ENCODE peak calls at places on chromosomes 6 and 20, in eight cellular contexts. One of them, this sample, is unnamed.

GRCh38 chr6:113137411-113137810 is 719.7 kb upstream of the MARCKS start:
- DNase-seq in H9: no peak
- DNase-seq in OCI-LY7: no peak
- DNase-seq in GM23338: peak
- DNase-seq in Karpas-422: no peak
- DNase-seq in endothelial cell of umbilical vein: peak
- DNase-seq in fibroblast of lung: peak
- DNase-seq in HepG2: no peak
- DNase-seq in this sample: no peak

GRCh38 chr6:62516287-62517152 is 230.5 kb upstream of the KHDRBS2 start:
- DNase-seq in endothelial cell of umbilical vein: no peak
- DNase-seq in HepG2: no peak
- DNase-seq in Karpas-422: peak
- DNase-seq in OCI-LY7: peak
- DNase-seq in fibroblast of lung: no peak
- DNase-seq in H9: peak
- DNase-seq in GM23338: peak
- DNase-seq in this sample: no peak

GRCh38 chr6:7101290-7101689 is 6.5 kb upstream of the RREB1 start:
- DNase-seq in GM23338: no peak
- DNase-seq in fibroblast of lung: no peak
- DNase-seq in H9: no peak
- DNase-seq in OCI-LY7: no peak
- DNase-seq in endothelial cell of umbilical vein: no peak
- DNase-seq in HepG2: peak
- DNase-seq in Karpas-422: no peak
- DNase-seq in this sample: no peak

GRCh38 chr6:124535746-124536145 is 426.5 kb upstream of the RNF217 start:
- DNase-seq in HepG2: no peak
- DNase-seq in OCI-LY7: no peak
- DNase-seq in GM23338: no peak
- DNase-seq in Karpas-422: no peak
- DNase-seq in endothelial cell of umbilical vein: peak
- DNase-seq in fibroblast of lung: peak
- DNase-seq in H9: no peak
- DNase-seq in this sample: peak

GRCh38 chr6:135289816-135290215 is 108.7 kb downstream of the MYB start:
- DNase-seq in GM23338: no peak
- DNase-seq in OCI-LY7: no peak
- DNase-seq in Karpas-422: no peak
- DNase-seq in H9: no peak
- DNase-seq in endothelial cell of umbilical vein: no peak
- DNase-seq in HepG2: no peak
- DNase-seq in fibroblast of lung: no peak
- DNase-seq in this sample: no peak

GRCh38 chr6:155530219-155530834 is 74.7 kb upstream of the NOX3 start:
- DNase-seq in endothelial cell of umbilical vein: peak
- DNase-seq in H9: no peak
- DNase-seq in GM23338: peak
- DNase-seq in Karpas-422: peak
- DNase-seq in HepG2: peak
- DNase-seq in OCI-LY7: peak
- DNase-seq in fibroblast of lung: peak
- DNase-seq in this sample: peak

GRCh38 chr6:97913721-97914120 is 630.7 kb upstream of the MMS22L start:
- DNase-seq in HepG2: no peak
- DNase-seq in H9: no peak
- DNase-seq in GM23338: no peak
- DNase-seq in OCI-LY7: no peak
- DNase-seq in Karpas-422: no peak
- DNase-seq in fibroblast of lung: no peak
- DNase-seq in endothelial cell of umbilical vein: no peak
- DNase-seq in this sample: no peak

GRCh38 chr20:11218035-11218680 is 544.4 kb upstream of the JAG1 start:
- DNase-seq in H9: no peak
- DNase-seq in HepG2: no peak
- DNase-seq in fibroblast of lung: no peak
- DNase-seq in OCI-LY7: no peak
- DNase-seq in endothelial cell of umbilical vein: no peak
- DNase-seq in Karpas-422: no peak
- DNase-seq in GM23338: no peak
- DNase-seq in this sample: no peak

GRCh38 chr20:53162251-53162835 is 190.2 kb downstream of the TSHZ2 start:
- DNase-seq in HepG2: no peak
- DNase-seq in H9: peak
- DNase-seq in OCI-LY7: peak
- DNase-seq in fibroblast of lung: peak
- DNase-seq in endothelial cell of umbilical vein: no peak
- DNase-seq in Karpas-422: peak
- DNase-seq in GM23338: peak
- DNase-seq in this sample: peak

GRCh38 chr6:159969921-159970320 is 1.0 kb downstream of the IGF2R start:
- DNase-seq in Karpas-422: no peak
- DNase-seq in GM23338: peak
- DNase-seq in OCI-LY7: peak
- DNase-seq in HepG2: peak
- DNase-seq in H9: no peak
- DNase-seq in fibroblast of lung: peak
- DNase-seq in endothelial cell of umbilical vein: peak
- DNase-seq in this sample: peak

GRCh38 chr20:21575981-21576740 is 62.3 kb upstream of the NKX2-2 start:
- DNase-seq in endothelial cell of umbilical vein: no peak
- DNase-seq in fibroblast of lung: no peak
- DNase-seq in H9: no peak
- DNase-seq in HepG2: no peak
- DNase-seq in Karpas-422: no peak
- DNase-seq in GM23338: no peak
- DNase-seq in OCI-LY7: no peak
- DNase-seq in this sample: no peak

GRCh38 chr6:11163932-11164331 is 52.4 kb upstream of the ERVFRD-1 start:
- DNase-seq in endothelial cell of umbilical vein: no peak
- DNase-seq in HepG2: peak
- DNase-seq in H9: no peak
- DNase-seq in Karpas-422: no peak
- DNase-seq in OCI-LY7: no peak
- DNase-seq in GM23338: no peak
- DNase-seq in fibroblast of lung: no peak
- DNase-seq in this sample: no peak

GRCh38 chr20:2042400-2042799 is 48.5 kb upstream of the PDYN start:
- DNase-seq in H9: no peak
- DNase-seq in fibroblast of lung: peak
- DNase-seq in GM23338: no peak
- DNase-seq in OCI-LY7: no peak
- DNase-seq in endothelial cell of umbilical vein: no peak
- DNase-seq in Karpas-422: no peak
- DNase-seq in HepG2: no peak
- DNase-seq in this sample: peak

GRCh38 chr20:33305591-33306057 is 22.6 kb downstream of the BPIFB1 start:
- DNase-seq in GM23338: no peak
- DNase-seq in HepG2: no peak
- DNase-seq in Karpas-422: peak
- DNase-seq in OCI-LY7: no peak
- DNase-seq in endothelial cell of umbilical vein: no peak
- DNase-seq in H9: no peak
- DNase-seq in fibroblast of lung: no peak
- DNase-seq in this sample: no peak

GRCh38 chr20:63648190-63648589 is 5.0 kb downstream of the STMN3 start:
- DNase-seq in HepG2: no peak
- DNase-seq in GM23338: no peak
- DNase-seq in H9: no peak
- DNase-seq in endothelial cell of umbilical vein: no peak
- DNase-seq in fibroblast of lung: no peak
- DNase-seq in Karpas-422: no peak
- DNase-seq in OCI-LY7: no peak
- DNase-seq in this sample: no peak

GRCh38 chr6:7108964-7109836 is 1.4 kb downstream of the RREB1 start:
- DNase-seq in Karpas-422: no peak
- DNase-seq in H9: no peak
- DNase-seq in endothelial cell of umbilical vein: peak
- DNase-seq in GM23338: peak
- DNase-seq in OCI-LY7: peak
- DNase-seq in fibroblast of lung: peak
- DNase-seq in HepG2: peak
- DNase-seq in this sample: peak

GRCh38 chr6:15441215-15441868 is 195.5 kb downstream of the JARID2 start:
- DNase-seq in HepG2: peak
- DNase-seq in OCI-LY7: peak
- DNase-seq in Karpas-422: peak
- DNase-seq in endothelial cell of umbilical vein: peak
- DNase-seq in GM23338: peak
- DNase-seq in H9: peak
- DNase-seq in fibroblast of lung: peak
- DNase-seq in this sample: peak

GRCh38 chr6:85186546-85187170 is 263.2 kb upstream of the NT5E start:
- DNase-seq in OCI-LY7: no peak
- DNase-seq in endothelial cell of umbilical vein: peak
- DNase-seq in fibroblast of lung: peak
- DNase-seq in H9: no peak
- DNase-seq in HepG2: no peak
- DNase-seq in Karpas-422: no peak
- DNase-seq in GM23338: no peak
- DNase-seq in this sample: peak

GRCh38 chr6:139219746-139220145 is 72.1 kb downstream of the TXLNB start:
- DNase-seq in endothelial cell of umbilical vein: no peak
- DNase-seq in H9: no peak
- DNase-seq in Karpas-422: no peak
- DNase-seq in OCI-LY7: peak
- DNase-seq in HepG2: no peak
- DNase-seq in fibroblast of lung: no peak
- DNase-seq in GM23338: no peak
- DNase-seq in this sample: no peak
- H2AFZ ChIP-seq in endothelial cell of umbilical vein: peak
- H2AFZ ChIP-seq in H9: no peak
- H2AFZ ChIP-seq in Karpas-422: peak
- H2AFZ ChIP-seq in OCI-LY7: peak
- H2AFZ ChIP-seq in HepG2: no peak
- H2AFZ ChIP-seq in fibroblast of lung: no peak
- H2AFZ ChIP-seq in GM23338: no peak
- H2AFZ ChIP-seq in this sample: peak

GRCh38 chr6:2507638-2508037 is 243.1 kb downstream of the MYLK4 start:
- DNase-seq in endothelial cell of umbilical vein: no peak
- DNase-seq in OCI-LY7: no peak
- DNase-seq in GM23338: no peak
- DNase-seq in H9: no peak
- DNase-seq in HepG2: no peak
- DNase-seq in Karpas-422: no peak
- DNase-seq in fibroblast of lung: no peak
- DNase-seq in this sample: no peak

GRCh38 chr6:2507016-2507415 is 243.7 kb downstream of the MYLK4 start:
- DNase-seq in GM23338: no peak
- DNase-seq in fibroblast of lung: peak
- DNase-seq in H9: no peak
- DNase-seq in OCI-LY7: no peak
- DNase-seq in Karpas-422: no peak
- DNase-seq in HepG2: no peak
- DNase-seq in endothelial cell of umbilical vein: no peak
- DNase-seq in this sample: no peak

GRCh38 chr6:2514965-2515543 is 235.7 kb downstream of the MYLK4 start:
- DNase-seq in Karpas-422: no peak
- DNase-seq in HepG2: peak
- DNase-seq in OCI-LY7: no peak
- DNase-seq in GM23338: no peak
- DNase-seq in fibroblast of lung: no peak
- DNase-seq in H9: no peak
- DNase-seq in endothelial cell of umbilical vein: no peak
- DNase-seq in this sample: no peak

GRCh38 chr6:2509746-2510145 is 241.0 kb downstream of the MYLK4 start:
- DNase-seq in Karpas-422: no peak
- DNase-seq in HepG2: no peak
- DNase-seq in GM23338: no peak
- DNase-seq in fibroblast of lung: peak
- DNase-seq in OCI-LY7: no peak
- DNase-seq in H9: no peak
- DNase-seq in endothelial cell of umbilical vein: no peak
- DNase-seq in this sample: no peak

GRCh38 chr6:2510341-2510740 is 240.4 kb downstream of the MYLK4 start:
- DNase-seq in endothelial cell of umbilical vein: no peak
- DNase-seq in OCI-LY7: no peak
- DNase-seq in fibroblast of lung: peak
- DNase-seq in GM23338: no peak
- DNase-seq in H9: no peak
- DNase-seq in HepG2: no peak
- DNase-seq in Karpas-422: no peak
- DNase-seq in this sample: no peak
- H2AFZ ChIP-seq in endothelial cell of umbilical vein: no peak
- H2AFZ ChIP-seq in OCI-LY7: no peak
- H2AFZ ChIP-seq in fibroblast of lung: no peak
- H2AFZ ChIP-seq in GM23338: peak
- H2AFZ ChIP-seq in H9: no peak
- H2AFZ ChIP-seq in HepG2: no peak
- H2AFZ ChIP-seq in Karpas-422: no peak
- H2AFZ ChIP-seq in this sample: no peak

GRCh38 chr6:9711313-9711712 is 703.6 kb downstream of the TFAP2A start:
- DNase-seq in endothelial cell of umbilical vein: no peak
- DNase-seq in GM23338: no peak
- DNase-seq in fibroblast of lung: no peak
- DNase-seq in OCI-LY7: no peak
- DNase-seq in HepG2: no peak
- DNase-seq in H9: no peak
- DNase-seq in Karpas-422: no peak
- DNase-seq in this sample: no peak

GRCh38 chr6:9704989-9705388 is 709.9 kb downstream of the TFAP2A start:
- DNase-seq in OCI-LY7: no peak
- DNase-seq in endothelial cell of umbilical vein: no peak
- DNase-seq in fibroblast of lung: no peak
- DNase-seq in Karpas-422: no peak
- DNase-seq in HepG2: peak
- DNase-seq in GM23338: no peak
- DNase-seq in H9: no peak
- DNase-seq in this sample: peak

GRCh38 chr6:9708600-9708999 is 706.3 kb downstream of the TFAP2A start:
- DNase-seq in OCI-LY7: no peak
- DNase-seq in H9: no peak
- DNase-seq in GM23338: no peak
- DNase-seq in HepG2: no peak
- DNase-seq in Karpas-422: no peak
- DNase-seq in endothelial cell of umbilical vein: no peak
- DNase-seq in fibroblast of lung: no peak
- DNase-seq in this sample: no peak

DNA sequence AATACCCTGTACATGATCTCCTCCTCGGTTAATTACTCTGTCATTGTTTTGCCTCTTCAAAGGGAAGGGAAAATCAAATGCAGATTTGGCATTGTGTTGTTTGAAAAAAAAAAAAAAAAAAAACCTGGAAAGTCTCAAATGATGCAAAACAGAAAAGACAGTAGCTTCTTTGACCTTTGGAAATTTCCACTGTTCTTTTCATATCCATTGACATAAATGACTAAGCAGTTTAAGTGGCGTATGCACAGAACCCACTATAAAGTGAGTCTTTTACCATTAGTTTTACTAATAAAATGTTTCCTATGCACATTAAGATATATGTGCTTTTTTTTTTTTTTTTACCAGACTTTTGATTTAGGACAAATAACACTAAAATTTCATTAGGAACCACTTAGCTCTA is 704.3 kb downstream of the TFAP2A start:
- DNase-seq in HepG2: no peak
- DNase-seq in fibroblast of lung: no peak
- DNase-seq in endothelial cell of umbilical vein: no peak
- DNase-seq in H9: no peak
- DNase-seq in GM23338: no peak
- DNase-seq in Karpas-422: no peak
- DNase-seq in OCI-LY7: no peak
- DNase-seq in this sample: no peak
- H2AFZ ChIP-seq in HepG2: no peak
- H2AFZ ChIP-seq in fibroblast of lung: no peak
- H2AFZ ChIP-seq in endothelial cell of umbilical vein: no peak
- H2AFZ ChIP-seq in H9: no peak
- H2AFZ ChIP-seq in GM23338: peak
- H2AFZ ChIP-seq in Karpas-422: no peak
- H2AFZ ChIP-seq in OCI-LY7: no peak
- H2AFZ ChIP-seq in this sample: no peak

GRCh38 chr6:22717906-22718305 is 148.5 kb downstream of the HDGFL1 start:
- DNase-seq in H9: no peak
- DNase-seq in GM23338: no peak
- DNase-seq in fibroblast of lung: no peak
- DNase-seq in Karpas-422: no peak
- DNase-seq in endothelial cell of umbilical vein: no peak
- DNase-seq in OCI-LY7: no peak
- DNase-seq in HepG2: no peak
- DNase-seq in this sample: peak
- H2AFZ ChIP-seq in H9: no peak
- H2AFZ ChIP-seq in GM23338: peak
- H2AFZ ChIP-seq in fibroblast of lung: no peak
- H2AFZ ChIP-seq in Karpas-422: no peak
- H2AFZ ChIP-seq in endothelial cell of umbilical vein: no peak
- H2AFZ ChIP-seq in OCI-LY7: no peak
- H2AFZ ChIP-seq in HepG2: no peak
- H2AFZ ChIP-seq in this sample: no peak